ENCODE peak calls at places on chromosome 19, in nine cellular contexts. B is pancreas; L is breast epithelium; W is adrenal gland; D is CD8-positive, alpha-beta T cell; K is PC-3; F is CD4-positive, alpha-beta T cell; T is colonic mucosa; A is neural progenitor cell. J is an unnamed sample.

GRCh38 chr19:33868076-33868735 is 71.5 kb downstream of the KCTD15 start:
- DNase-seq in F (no peak), D (no peak), L (no peak), W (no peak), B (no peak), K (no peak), T (no peak), A (no peak), J (no peak)

GRCh38 chr19:3785464-3785937 is 680 bp downstream of the MATK start:
- DNase-seq in B (no peak), A (peak), L (no peak), D (peak), F (no peak), T (no peak), W (no peak), K (no peak), J (peak)

GRCh38 chr19:29587518-29587986 is 18.5 kb upstream of the POP4 start:
- DNase-seq in B (no peak), W (no peak), K (peak), T (no peak), D (peak), F (peak), A (no peak), L (no peak), J (no peak)

GRCh38 chr19:16795042-16795441 is 34.2 kb upstream of the SIN3B start:
- DNase-seq in F (no peak), L (no peak), W (no peak), B (no peak), D (no peak), T (no peak), K (no peak), A (no peak), J (no peak)

GRCh38 chr19:49150106-49150943 is 4.9 kb downstream of the HRC start:
- DNase-seq in W (peak), B (peak), F (no peak), A (peak), D (no peak), L (peak), K (peak), T (peak), J (peak)

GRCh38 chr19:33302974-33303790 is 848 bp upstream of the CEBPA start:
- DNase-seq in T (no peak), L (peak), A (peak), D (no peak), W (peak), B (peak), F (no peak), K (peak), J (no peak)

GRCh38 chr19:12715102-12715501 is 8.6 kb downstream of the TNPO2 start:
- DNase-seq in T (no peak), W (no peak), A (no peak), K (no peak), D (no peak), F (no peak), L (no peak), B (no peak), J (no peak)

GRCh38 chr19:54523403-54523802 is 20.8 kb downstream of the LAIR2 start:
- DNase-seq in B (no peak), F (no peak), W (no peak), D (no peak), K (peak), A (no peak), L (no peak), T (no peak), J (no peak)

GRCh38 chr19:49407482-49408015 is 15.7 kb downstream of the PTH2 start:
- DNase-seq in W (no peak), L (no peak), D (no peak), F (no peak), B (no peak), T (no peak), K (no peak), A (no peak), J (no peak)

GRCh38 chr19:4722671-4723464 is 774 bp downstream of the DPP9 start:
- DNase-seq in T (peak), B (peak), K (peak), A (peak), D (no peak), F (no peak), L (no peak), W (peak), J (peak)

DNA sequence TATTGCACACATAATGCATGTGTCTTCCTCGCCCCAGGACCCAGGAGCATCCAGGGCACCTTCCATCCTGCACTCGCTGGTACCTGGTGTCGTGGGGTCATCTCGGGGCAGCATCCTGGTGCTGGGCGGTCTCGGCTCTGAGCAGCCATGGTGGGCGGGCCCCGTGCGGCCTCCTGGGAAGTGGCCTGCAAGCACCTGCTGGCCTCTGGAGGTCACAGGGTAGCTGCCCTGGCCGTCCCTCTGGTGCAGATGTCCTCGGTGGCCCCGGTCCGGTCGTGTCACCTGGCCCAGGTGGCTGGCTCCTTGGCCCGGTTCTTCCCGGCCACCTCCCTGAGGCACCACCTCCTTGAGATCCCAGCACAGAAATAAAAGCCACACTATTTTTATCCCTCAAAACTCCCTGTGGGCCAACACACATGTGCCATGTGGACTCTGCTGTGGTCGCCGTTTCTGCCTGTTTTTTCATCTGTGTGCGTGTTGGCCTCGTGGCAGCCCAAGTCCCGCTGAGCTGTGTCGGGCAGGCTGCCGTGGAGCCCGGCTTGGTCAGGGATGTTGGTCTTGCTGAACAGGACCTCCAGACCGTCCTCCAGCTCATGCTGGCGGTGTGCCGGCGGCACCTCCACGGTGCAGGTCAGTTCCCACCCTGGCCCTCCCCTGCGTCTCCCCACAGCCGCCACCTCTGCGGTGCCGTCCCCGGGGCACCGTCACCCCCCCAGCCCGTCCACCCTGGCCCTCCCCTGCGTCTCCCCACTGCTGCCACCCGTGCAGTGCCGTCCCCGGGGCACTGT is 5.0 kb upstream of the GZMM start:
- DNase-seq in W (no peak), F (no peak), L (no peak), D (no peak), K (no peak), T (no peak), B (no peak), A (no peak), J (no peak)
- H3K27ac ChIP-seq in W (no peak), F (no peak), L (no peak), D (no peak), K (no peak), T (no peak), B (no peak), A (no peak), J (no peak)

GRCh38 chr19:47073574-47073973 is 25.1 kb upstream of the TMEM160 start:
- DNase-seq in F (no peak), K (no peak), W (no peak), B (no peak), A (no peak), T (no peak), D (no peak), L (no peak), J (no peak)

GRCh38 chr19:47074621-47075020 is 26.2 kb upstream of the TMEM160 start:
- DNase-seq in W (no peak), F (no peak), T (no peak), D (no peak), K (no peak), L (no peak), A (no peak), B (no peak), J (no peak)

GRCh38 chr19:47075179-47075811 is 26.9 kb upstream of the TMEM160 start:
- DNase-seq in W (no peak), D (no peak), L (no peak), F (no peak), K (no peak), A (no peak), B (no peak), T (no peak), J (no peak)

GRCh38 chr19:47072323-47072722 is 23.9 kb upstream of the TMEM160 start:
- DNase-seq in T (no peak), W (no peak), K (no peak), L (no peak), D (no peak), A (no peak), F (no peak), B (no peak), J (no peak)

GRCh38 chr19:47075941-47076340 is 27.5 kb upstream of the TMEM160 start:
- DNase-seq in F (no peak), L (no peak), T (no peak), W (peak), K (no peak), A (no peak), D (no peak), B (no peak), J (no peak)
- H3K27ac ChIP-seq in F (no peak), L (no peak), T (no peak), W (no peak), K (no peak), A (no peak), D (no peak), B (no peak), J (no peak)

GRCh38 chr19:14000691-14001365 is 5.3 kb downstream of the RFX1 start:
- DNase-seq in A (no peak), F (no peak), L (no peak), T (no peak), K (no peak), B (no peak), W (no peak), D (no peak), J (no peak)

GRCh38 chr19:14004619-14005380 is 1.3 kb downstream of the RFX1 start:
- DNase-seq in A (no peak), B (peak), D (no peak), F (no peak), K (no peak), T (peak), L (peak), W (peak), J (peak)

GRCh38 chr19:14003279-14004051 is 2.7 kb downstream of the RFX1 start:
- DNase-seq in D (no peak), L (no peak), F (no peak), A (no peak), B (no peak), T (no peak), W (no peak), K (no peak), J (no peak)

GRCh38 chr19:14005381-14006084 is 587 bp downstream of the RFX1 start:
- DNase-seq in D (peak), A (peak), K (peak), B (peak), T (peak), L (peak), W (peak), F (peak), J (peak)

GRCh38 chr19:14002571-14003278 is 3.4 kb downstream of the RFX1 start:
- DNase-seq in T (no peak), B (no peak), W (no peak), F (no peak), L (no peak), K (no peak), A (no peak), D (peak), J (no peak)
- H3K27ac ChIP-seq in T (peak), B (peak), W (no peak), F (peak), L (peak), K (no peak), A (no peak), D (peak), J (peak)

DNA sequence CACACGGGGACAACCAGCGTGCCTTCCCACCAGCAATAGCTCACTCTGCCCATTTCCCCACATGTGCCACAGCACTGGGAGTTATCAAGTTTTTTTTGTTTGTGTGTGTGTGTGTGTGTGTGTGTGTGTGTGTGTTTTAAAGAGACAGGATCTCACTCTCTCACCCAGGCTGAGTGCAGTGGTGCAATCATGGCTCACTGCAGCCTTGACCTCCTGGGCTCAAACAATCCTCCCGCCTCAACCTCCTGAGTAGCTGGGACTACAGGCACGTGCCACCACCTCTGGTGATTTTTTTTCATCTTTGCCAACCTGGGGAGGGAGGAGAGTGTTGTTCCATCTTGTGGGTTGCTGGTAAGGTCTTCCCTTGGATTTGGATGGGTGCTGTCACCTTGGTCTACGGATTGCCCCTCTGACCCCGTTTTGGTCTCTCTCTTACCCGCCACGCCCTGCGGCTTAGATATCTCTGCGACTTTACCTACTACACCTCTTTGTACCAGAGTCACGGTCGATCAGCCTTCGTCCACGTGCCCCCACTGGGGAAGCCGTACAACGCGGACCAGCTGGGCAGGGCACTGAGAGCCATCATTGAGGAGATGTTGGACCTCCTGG is 22.6 kb downstream of the PGPEP1 start:
- DNase-seq in W (peak), F (no peak), L (no peak), D (no peak), K (no peak), B (no peak), A (no peak), T (peak), J (no peak)
- H3K27ac ChIP-seq in W (peak), F (no peak), L (peak), D (no peak), K (no peak), B (no peak), A (no peak), T (no peak), J (no peak)

GRCh38 chr19:24142771-24143170 is 55.8 kb downstream of the ZNF254 start:
- DNase-seq in T (no peak), L (no peak), F (no peak), B (no peak), A (no peak), W (no peak), K (no peak), D (no peak), J (no peak)
- H3K27ac ChIP-seq in T (no peak), L (no peak), F (no peak), B (no peak), A (no peak), W (no peak), K (no peak), D (no peak), J (no peak)

J was measured in caudate nucleus.